ENCODE peak calls at places on chromosomes 5 and 9, in four cellular contexts. G is H1, S is HepG2, U is K562. T is an unnamed sample.

GRCh38 chr5:105688227-105688807 is 1982.4 kb downstream of the EFNA5 start:
- DNase-seq in G (peak; percentile 48), S (no peak), U (no peak), T (no peak)

GRCh38 chr5:17805426-17805825 is 171.2 kb downstream of the TAF11L14 start:
- DNase-seq in G (no peak), S (no peak), U (no peak), T (peak; percentile 31)

GRCh38 chr5:82447913-82448312 is 169.8 kb upstream of the RPS23 start:
- DNase-seq in G (no peak), S (no peak), U (no peak), T (no peak)

GRCh38 chr5:38182991-38183390 is 75.4 kb upstream of the EGFLAM start:
- DNase-seq in G (no peak), S (no peak), U (no peak), T (no peak)

GRCh38 chr9:75930193-75930592 is 39.7 kb downstream of the PCSK5 start:
- DNase-seq in G (no peak), S (no peak), U (no peak), T (no peak)

GRCh38 chr9:124835026-124835501 is 18.2 kb upstream of the WDR38 start:
- DNase-seq in G (no peak), S (peak; percentile 36), U (no peak), T (peak; percentile 79)

GRCh38 chr5:78648359-78649219 is at the start of gene LHFPL2:
- DNase-seq in G (peak; percentile 84), S (no peak), U (peak; percentile 88), T (peak; percentile 68)

GRCh38 chr9:742914-743594 is 98.4 kb upstream of the DMRT1 start:
- DNase-seq in G (no peak), S (no peak), U (no peak), T (no peak)

GRCh38 chr9:4389003-4389402 is 89.1 kb upstream of the GLIS3 start:
- DNase-seq in G (no peak), S (no peak), U (no peak), T (no peak)

GRCh38 chr5:64635056-64635686 is 55.1 kb upstream of the SHISAL2B start:
- DNase-seq in G (no peak), S (no peak), U (peak; percentile 20), T (peak; percentile 39)

GRCh38 chr5:135208555-135209494 is 174.8 kb upstream of the PITX1 start:
- DNase-seq in G (peak; percentile 39), S (peak; percentile 79), U (no peak), T (peak; percentile 98)

GRCh38 chr5:64210866-64211265 is 45.2 kb downstream of the RNF180 start:
- DNase-seq in G (no peak), S (no peak), U (no peak), T (peak; percentile 72)

GRCh38 chr5:17374973-17375844 is 122.8 kb upstream of the TAF11L2 start:
- DNase-seq in G (peak; percentile 54), S (peak; percentile 21), U (no peak), T (peak; percentile 56)

GRCh38 chr5:139393497-139394122 is 1.3 kb downstream of the PROB1 start:
- DNase-seq in G (peak; percentile 72), S (no peak), U (no peak), T (no peak)

GRCh38 chr5:180366303-180366702 is 13.2 kb upstream of the GFPT2 start:
- DNase-seq in G (no peak), S (no peak), U (no peak), T (no peak)

GRCh38 chr9:99457981-99458380 is 235.9 kb downstream of the SEC61B start:
- DNase-seq in G (no peak), S (no peak), U (no peak), T (no peak)

GRCh38 chr5:167723254-167723871 is 568.1 kb upstream of the WWC1 start:
- DNase-seq in G (peak; percentile 90), S (peak; percentile 55), U (peak; percentile 62), T (peak; percentile 70)

GRCh38 chr9:128551652-128552152 is 685 bp upstream of the SPTAN1 start:
- DNase-seq in G (no peak), S (no peak), U (no peak), T (no peak)
- TF ChIP-seq POLR2A in G (no peak), S (no peak), U (no peak), T (no peak)

GRCh38 chr5:132095745-132096084 is 22.1 kb downstream of the CSF2 start:
- DNase-seq in G (no peak), S (no peak), U (no peak), T (no peak)

GRCh38 chr5:132096904-132097303 is 23.3 kb downstream of the CSF2 start:
- DNase-seq in G (no peak), S (no peak), U (no peak), T (no peak)

GRCh38 chr5:132095077-132095744 is 21.6 kb downstream of the CSF2 start:
- DNase-seq in G (no peak), S (no peak), U (no peak), T (no peak)

GRCh38 chr5:132093310-132093709 is 19.7 kb downstream of the CSF2 start:
- DNase-seq in G (no peak), S (no peak), U (no peak), T (no peak)

DNA sequence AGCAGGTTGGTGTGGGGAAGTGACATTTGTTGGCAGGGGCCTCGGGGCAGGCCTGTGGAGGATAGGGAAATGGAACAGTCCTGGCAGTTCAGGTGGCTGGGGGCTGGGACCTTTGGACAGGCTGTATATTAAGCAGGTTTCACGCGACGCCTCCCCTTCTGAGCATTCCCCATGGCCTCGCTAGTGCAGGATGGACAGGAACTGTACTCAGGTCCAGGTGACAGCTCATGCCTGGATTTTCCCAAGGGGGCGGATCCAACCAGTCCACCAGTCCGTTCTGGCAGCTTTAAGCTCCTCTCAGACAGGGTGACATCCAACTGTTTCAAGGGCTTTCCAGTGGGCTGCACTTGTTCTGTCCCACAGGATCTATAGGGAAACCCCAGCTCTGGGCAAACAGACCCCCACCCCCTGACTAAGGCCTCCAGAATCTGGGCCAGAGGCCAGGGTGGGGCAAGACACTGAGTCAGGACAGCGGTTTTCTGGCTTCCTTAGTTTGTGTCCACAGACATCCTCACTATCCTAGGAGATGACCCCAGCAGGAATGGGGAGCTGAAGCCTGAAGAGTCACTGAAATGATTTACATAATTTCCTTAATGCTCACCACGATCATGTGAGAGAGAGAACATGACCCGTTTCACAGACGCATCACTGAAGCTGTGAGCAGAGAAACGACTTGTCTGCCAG is 20.9 kb downstream of the CSF2 start:
- DNase-seq in G (no peak), S (peak; percentile 25), U (no peak), T (peak; percentile 99)
- H3K9ac ChIP-seq in G (no peak overlapping the region), S (no peak overlapping the region), U (no peak overlapping the region), T (no peak overlapping the region)

GRCh38 chr9:135410421-135410820 is 69.2 kb upstream of the PPP1R26 start:
- DNase-seq in G (no peak), S (no peak), U (no peak), T (no peak)
- TF ChIP-seq MAFK in G (no peak), S (no peak), U (no peak), T (no peak)

GRCh38 chr5:154857534-154858250 is 735 bp upstream of the CNOT8 start:
- DNase-seq in G (peak; percentile 93), S (peak; percentile 93), U (peak; percentile 83), T (peak; percentile 96)
- TF ChIP-seq POLR2A in G (peak; percentile 67), S (peak; percentile 72), U (peak; percentile 1), T (peak; percentile 80)

DNA sequence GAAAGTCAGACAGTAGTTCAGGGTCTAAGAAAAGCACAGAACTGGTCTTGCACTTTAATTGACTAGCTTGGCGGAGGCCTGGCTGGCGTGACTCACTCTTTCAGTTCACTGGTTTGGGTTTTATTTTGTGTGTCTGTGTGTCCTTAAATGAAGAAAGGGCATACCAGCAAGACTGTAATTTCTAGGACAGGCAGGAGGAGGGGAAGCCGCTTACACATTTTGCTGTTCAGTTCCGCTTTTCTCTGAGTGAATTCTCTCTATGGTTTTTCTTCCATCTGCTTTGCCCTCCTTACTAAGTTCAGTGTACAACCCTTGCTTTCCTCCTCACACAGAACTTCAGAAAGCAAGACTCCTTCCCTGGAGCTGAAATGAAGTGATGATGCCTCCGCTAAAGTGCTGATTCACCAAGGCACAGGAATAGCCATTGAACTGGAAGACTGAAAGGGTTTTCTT is 150.8 kb downstream of the MEF2C start:
- DNase-seq in G (no peak), S (no peak), U (no peak), T (no peak)
- H3K9ac ChIP-seq in G (no peak overlapping the region), S (no peak overlapping the region), U (no peak overlapping the region), T (no peak overlapping the region)

GRCh38 chr9:96420468-96421219 is 2.5 kb upstream of the ZNF367 start:
- DNase-seq in G (no peak), S (peak; percentile 97), U (no peak), T (peak; percentile 89)
- TF ChIP-seq MAFK in G (no peak), S (peak; percentile 68), U (no peak), T (peak; percentile 69)